ENCODE peak calls at places on chromosomes 1 and 21, in six cellular contexts. B is stimulated activated CD4-positive, alpha-beta T cell treated with anti-CD3 and anti-CD28 coated beads, Interleukin-2, amount 100 ng/mL, for 48 hours; M is midbrain; D is GM10248; G is iPS-NIHi11; T is M059J. Y is an unnamed sample.

GRCh38 chr1:24437631-24438396 is 22.2 kb downstream of the NIPAL3 start:
- DNase-seq in B (no peak), M (no peak), D (no peak), G (no peak), T (no peak), Y (peak)

GRCh38 chr1:27668121-27668807 is 3.7 kb downstream of the IFI6 start:
- DNase-seq in B (no peak), M (no peak), D (no peak), G (no peak), T (no peak), Y (no peak)

GRCh38 chr1:3066250-3066711 is 2.7 kb upstream of the PRDM16 start:
- DNase-seq in B (no peak), M (no peak), D (no peak), G (no peak), T (peak), Y (peak)

GRCh38 chr1:165367375-165367993 is 11.0 kb upstream of the LMX1A start:
- DNase-seq in B (peak), M (peak), D (peak), G (peak), T (peak), Y (peak)

GRCh38 chr21:38972078-38972477 is 166.3 kb downstream of the ETS2 start:
- DNase-seq in B (no peak), M (no peak), D (no peak), G (no peak), T (no peak), Y (no peak)

GRCh38 chr1:210800301-210800700 is 333.6 kb downstream of the KCNH1 start:
- DNase-seq in B (no peak), M (no peak), D (no peak), G (no peak), T (no peak), Y (no peak)

GRCh38 chr1:184514447-184514846 is 127.6 kb downstream of the C1orf21 start:
- DNase-seq in B (no peak), M (no peak), D (no peak), G (no peak), T (no peak), Y (no peak)

GRCh38 chr1:10941891-10942541 is 70.4 kb upstream of the TARDBP start:
- DNase-seq in B (peak), M (peak), D (peak), G (peak), T (peak), Y (peak)

GRCh38 chr21:37986000-37986399 is 69.7 kb upstream of the KCNJ6 start:
- DNase-seq in B (no peak), M (no peak), D (no peak), G (no peak), T (no peak), Y (no peak)

GRCh38 chr21:36535618-36536241 is 55.8 kb upstream of the CLDN14 start:
- DNase-seq in B (no peak), M (no peak), D (peak), G (no peak), T (no peak), Y (no peak)

GRCh38 chr1:205538211-205538840 is 33.9 kb downstream of the CDK18 start:
- DNase-seq in B (no peak), M (no peak), D (no peak), G (no peak), T (peak), Y (peak)

GRCh38 chr1:114609826-114610225 is 28.4 kb upstream of the BCAS2 start:
- DNase-seq in B (no peak), M (no peak), D (no peak), G (no peak), T (no peak), Y (no peak)

GRCh38 chr1:35298464-35298863 is 30.0 kb downstream of the ZMYM4 start:
- DNase-seq in B (peak), M (peak), D (peak), G (peak), T (peak), Y (peak)